ENCODE peak calls at places on chromosomes 12 and 14, in ten cellular contexts. A is lower leg skin, C is foreskin keratinocyte, Z is BJ, N is testis, I is GM20000, P is activated B cell treated with CpG ODN at 0.5 μM for 24 hours, W is heart right ventricle, M is HFFc6, X is upper lobe of right lung. Y is an unnamed sample.

GRCh38 chr14:73133795-73134194 is 2.5 kb upstream of the PSEN1 start:
- DNase-seq in A (no peak), C (no peak), Z (no peak), N (no peak), I (no peak), P (no peak), W (no peak), M (no peak), X (no peak), Y (no peak)

GRCh38 chr14:74081491-74081890 is 2.8 kb downstream of the ALDH6A1 start:
- DNase-seq in A (no peak), C (no peak), Z (no peak), N (no peak), I (no peak), P (no peak), W (no peak), M (no peak), X (no peak), Y (no peak)

GRCh38 chr12:57759360-57759980 is 4.6 kb downstream of the MARCHF9 start:
- DNase-seq in A (no peak), C (no peak), Z (no peak), N (no peak), I (peak), P (no peak), W (no peak), M (no peak), X (no peak), Y (no peak)

GRCh38 chr12:91785655-91786489 is 359.8 kb downstream of the BTG1 start:
- DNase-seq in A (no peak), C (no peak), Z (no peak), N (no peak), I (no peak), P (no peak), W (no peak), M (no peak), X (no peak), Y (no peak)

GRCh38 chr12:6921996-6922935 is 5.5 kb upstream of the ATN1 start:
- DNase-seq in A (no peak), C (peak), Z (no peak), N (no peak), I (no peak), P (no peak), W (no peak), M (no peak), X (no peak), Y (no peak)

GRCh38 chr14:61452452-61452851 is 131.1 kb downstream of the PRKCH start:
- DNase-seq in A (no peak), C (no peak), Z (no peak), N (no peak), I (no peak), P (no peak), W (no peak), M (no peak), X (no peak), Y (no peak)

GRCh38 chr12:67460388-67460787 is 188.2 kb upstream of the DYRK2 start:
- DNase-seq in A (no peak), C (no peak), Z (no peak), N (no peak), I (no peak), P (no peak), W (no peak), M (no peak), X (no peak), Y (no peak)

GRCh38 chr12:123142948-123143752 is 7.7 kb downstream of the PITPNM2 start:
- DNase-seq in A (peak), C (no peak), Z (no peak), N (no peak), I (no peak), P (peak), W (no peak), M (no peak), X (peak), Y (no peak)

GRCh38 chr14:24369463-24369862 is 1.5 kb downstream of the NFATC4 start:
- DNase-seq in A (no peak), C (no peak), Z (no peak), N (no peak), I (no peak), P (no peak), W (no peak), M (no peak), X (no peak), Y (no peak)

GRCh38 chr12:52402873-52403510 is 3.1 kb downstream of the KRT82 start:
- DNase-seq in A (no peak), C (no peak), Z (no peak), N (no peak), I (no peak), P (no peak), W (no peak), M (no peak), X (no peak), Y (no peak)

GRCh38 chr12:544941-545635 is 85.3 kb downstream of the B4GALNT3 start:
- DNase-seq in A (no peak), C (no peak), Z (no peak), N (no peak), I (no peak), P (no peak), W (no peak), M (no peak), X (no peak), Y (no peak)

GRCh38 chr12:119804011-119804641 is 73.0 kb downstream of the CIT start:
- DNase-seq in A (peak), C (peak), Z (no peak), N (peak), I (no peak), P (no peak), W (peak), M (peak), X (peak), Y (no peak)

GRCh38 chr14:23104070-23104590 is 659 bp downstream of the CIROP start:
- DNase-seq in A (peak), C (no peak), Z (no peak), N (no peak), I (peak), P (no peak), W (no peak), M (no peak), X (no peak), Y (no peak)

GRCh38 chr14:99475179-99475578 is 5.5 kb downstream of the SETD3 start:
- DNase-seq in A (no peak), C (peak), Z (no peak), N (peak), I (no peak), P (no peak), W (no peak), M (no peak), X (no peak), Y (no peak)

GRCh38 chr12:12736759-12737676 is 19.9 kb downstream of the CDKN1B start:
- DNase-seq in A (no peak), C (no peak), Z (peak), N (no peak), I (peak), P (peak), W (no peak), M (peak), X (no peak), Y (no peak)

GRCh38 chr14:101887219-101887618 is 77.2 kb upstream of the DYNC1H1 start:
- DNase-seq in A (peak), C (no peak), Z (no peak), N (no peak), I (no peak), P (no peak), W (no peak), M (no peak), X (peak), Y (no peak)

GRCh38 chr14:93619176-93619793 is 169.0 kb downstream of the PRIMA1 start:
- DNase-seq in A (no peak), C (peak), Z (no peak), N (peak), I (peak), P (no peak), W (no peak), M (peak), X (no peak), Y (peak)

GRCh38 chr12:105920161-105920684 is 218.5 kb downstream of the NUAK1 start:
- DNase-seq in A (no peak), C (peak), Z (no peak), N (peak), I (no peak), P (no peak), W (peak), M (no peak), X (no peak), Y (no peak)

GRCh38 chr12:91952916-91953315 is 192.7 kb downstream of the BTG1 start:
- DNase-seq in A (no peak), C (no peak), Z (no peak), N (no peak), I (no peak), P (no peak), W (no peak), M (no peak), X (no peak), Y (no peak)

GRCh38 chr14:51014625-51015024 is 70.3 kb upstream of the PYGL start:
- DNase-seq in A (no peak), C (no peak), Z (no peak), N (no peak), I (no peak), P (no peak), W (no peak), M (no peak), X (no peak), Y (no peak)

GRCh38 chr14:24145700-24146621 is at the start of gene PSME2:
- DNase-seq in A (no peak), C (peak), Z (no peak), N (no peak), I (no peak), P (no peak), W (no peak), M (peak), X (no peak), Y (no peak)

GRCh38 chr12:65640489-65640901 is 183.8 kb upstream of the HMGA2 start:
- DNase-seq in A (no peak), C (no peak), Z (no peak), N (no peak), I (no peak), P (no peak), W (no peak), M (no peak), X (no peak), Y (no peak)

GRCh38 chr14:97975960-97976359 is 1178.8 kb downstream of the VRK1 start:
- DNase-seq in A (no peak), C (no peak), Z (no peak), N (no peak), I (no peak), P (no peak), W (no peak), M (no peak), X (no peak), Y (no peak)

GRCh38 chr12:19529933-19530630 is 90.8 kb downstream of the AEBP2 start:
- DNase-seq in A (no peak), C (peak), Z (no peak), N (no peak), I (no peak), P (no peak), W (no peak), M (peak), X (no peak), Y (no peak)

GRCh38 chr12:95204141-95204866 is 13.0 kb downstream of the FGD6 start:
- DNase-seq in A (peak), C (peak), Z (no peak), N (no peak), I (no peak), P (no peak), W (no peak), M (peak), X (no peak), Y (peak)

GRCh38 chr14:71135911-71136310 is 228.7 kb downstream of the PCNX1 start:
- DNase-seq in A (peak), C (no peak), Z (no peak), N (peak), I (no peak), P (no peak), W (no peak), M (no peak), X (no peak), Y (no peak)

GRCh38 chr12:130639759-130640158 is 76.3 kb downstream of the RIMBP2 start:
- DNase-seq in A (no peak), C (no peak), Z (no peak), N (no peak), I (no peak), P (no peak), W (no peak), M (no peak), X (no peak), Y (no peak)

GRCh38 chr14:58107947-58108552 is 44.0 kb downstream of the ARMH4 start:
- DNase-seq in A (no peak), C (peak), Z (peak), N (peak), I (peak), P (no peak), W (no peak), M (peak), X (no peak), Y (peak)

GRCh38 chr14:100654814-100655795 is 67.9 kb upstream of the BEGAIN start:
- DNase-seq in A (no peak), C (no peak), Z (no peak), N (peak), I (peak), P (no peak), W (peak), M (no peak), X (no peak), Y (no peak)

GRCh38 chr14:31692376-31692781 is 131.2 kb downstream of the NUBPL start:
- DNase-seq in A (no peak), C (no peak), Z (peak), N (no peak), I (peak), P (no peak), W (no peak), M (no peak), X (no peak), Y (no peak)

GRCh38 chr12:4588916-4589315 is 26.9 kb downstream of the DYRK4 start:
- DNase-seq in A (no peak), C (no peak), Z (no peak), N (no peak), I (no peak), P (no peak), W (no peak), M (no peak), X (no peak), Y (no peak)

GRCh38 chr12:4584281-4584680 is 22.3 kb downstream of the DYRK4 start:
- DNase-seq in A (no peak), C (no peak), Z (no peak), N (no peak), I (no peak), P (no peak), W (no peak), M (no peak), X (no peak), Y (no peak)

GRCh38 chr12:4584896-4585295 is 22.9 kb downstream of the DYRK4 start:
- DNase-seq in A (peak), C (no peak), Z (no peak), N (no peak), I (no peak), P (no peak), W (no peak), M (no peak), X (no peak), Y (no peak)

GRCh38 chr12:4586500-4586899 is 24.5 kb downstream of the DYRK4 start:
- DNase-seq in A (no peak), C (no peak), Z (no peak), N (no peak), I (no peak), P (no peak), W (no peak), M (no peak), X (no peak), Y (no peak)

GRCh38 chr12:4587108-4587507 is 25.1 kb downstream of the DYRK4 start:
- DNase-seq in A (no peak), C (no peak), Z (no peak), N (no peak), I (no peak), P (no peak), W (no peak), M (no peak), X (no peak), Y (no peak)
- TF ChIP-seq CTCF in A (no peak), C (no peak), Z (no peak), N (no peak), I (no peak), P (no peak), W (no peak), M (no peak), X (no peak), Y (no peak)

DNA sequence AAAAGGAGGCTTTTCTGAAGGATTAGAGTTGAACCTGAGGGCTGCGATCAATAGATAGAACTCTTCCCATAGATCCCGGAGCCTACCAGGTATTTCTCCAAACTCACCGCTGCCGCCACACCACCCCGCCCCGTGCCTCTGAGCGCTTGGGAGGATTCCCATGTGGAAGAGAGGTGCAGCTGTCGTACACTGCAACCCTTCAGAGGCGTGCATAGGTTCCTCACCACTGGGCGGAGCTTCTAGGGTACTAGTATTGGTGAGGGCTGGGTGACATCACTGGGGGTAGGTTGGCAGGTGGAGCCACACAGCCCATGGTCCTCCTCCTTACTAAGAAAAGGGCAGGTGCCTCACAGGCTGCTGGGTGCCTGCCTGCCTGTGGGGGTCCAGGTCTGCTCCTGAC is 127.0 kb downstream of the TSPAN9 start:
- DNase-seq in A (no peak), C (peak), Z (no peak), N (no peak), I (no peak), P (no peak), W (no peak), M (no peak), X (no peak), Y (no peak)
- TF ChIP-seq CTCF in A (no peak), C (no peak), Z (no peak), N (no peak), I (no peak), P (no peak), W (no peak), M (no peak), X (no peak), Y (no peak)

GRCh38 chr14:104658325-104658712 is 31.1 kb upstream of the INF2 start:
- DNase-seq in A (no peak), C (no peak), Z (no peak), N (no peak), I (peak), P (no peak), W (no peak), M (no peak), X (no peak), Y (no peak)

GRCh38 chr14:104660597-104660996 is 28.8 kb upstream of the INF2 start:
- DNase-seq in A (no peak), C (no peak), Z (no peak), N (no peak), I (peak), P (peak), W (no peak), M (no peak), X (no peak), Y (no peak)

GRCh38 chr14:104657563-104658324 is 31.7 kb upstream of the INF2 start:
- DNase-seq in A (no peak), C (no peak), Z (no peak), N (no peak), I (peak), P (peak), W (no peak), M (no peak), X (no peak), Y (no peak)

GRCh38 chr14:104659764-104660523 is 29.5 kb upstream of the INF2 start:
- DNase-seq in A (no peak), C (no peak), Z (no peak), N (no peak), I (peak), P (peak), W (no peak), M (no peak), X (peak), Y (no peak)

DNA sequence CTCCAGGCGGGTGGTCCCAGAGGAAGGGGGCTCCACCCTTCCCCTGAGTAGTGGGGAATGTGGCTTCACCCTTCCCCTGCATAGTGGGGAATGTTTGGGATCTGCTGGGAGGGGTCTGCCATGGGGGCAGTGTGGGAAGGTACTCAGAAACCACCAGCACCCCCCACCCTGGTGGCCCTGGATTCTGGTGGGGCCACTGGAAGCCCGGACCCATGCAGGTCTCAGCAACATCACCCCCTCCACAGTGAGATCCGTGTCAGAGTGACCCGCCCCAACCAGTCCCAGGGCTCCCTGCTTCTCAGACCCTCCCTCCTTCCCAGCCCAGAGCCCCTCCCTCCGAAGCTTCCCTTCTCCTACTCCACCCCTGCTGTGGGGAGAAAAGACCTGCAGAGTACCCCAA is 30.3 kb upstream of the INF2 start:
- DNase-seq in A (no peak), C (no peak), Z (no peak), N (no peak), I (no peak), P (no peak), W (no peak), M (no peak), X (no peak), Y (no peak)
- TF ChIP-seq CTCF in A (no peak), C (no peak), Z (no peak), N (no peak), I (no peak), P (no peak), W (no peak), M (no peak), X (no peak), Y (no peak)

DNA sequence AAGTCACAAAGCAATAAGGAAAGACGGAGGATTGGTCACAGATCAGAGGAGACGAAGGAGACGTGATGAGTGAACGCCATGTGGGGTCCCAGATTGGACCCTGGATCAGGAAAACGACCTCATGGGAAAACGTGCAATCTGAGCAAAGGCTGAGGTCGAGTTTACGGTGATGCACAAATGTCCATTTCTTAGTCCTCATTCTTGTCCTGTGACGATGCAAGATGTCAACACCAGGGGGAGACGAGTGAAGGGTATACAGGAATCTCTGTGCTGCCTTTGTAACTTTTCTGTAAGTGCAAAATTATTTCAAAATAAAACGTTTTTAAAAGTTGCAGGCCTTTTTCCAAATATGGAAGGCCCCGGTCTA is 329.8 kb downstream of the MED13L start:
- DNase-seq in A (no peak), C (no peak), Z (no peak), N (no peak), I (no peak), P (no peak), W (no peak), M (no peak), X (no peak), Y (no peak)
- TF ChIP-seq CTCF in A (no peak), C (peak), Z (no peak), N (no peak), I (no peak), P (no peak), W (no peak), M (no peak), X (no peak), Y (peak)

GRCh38 chr12:124633269-124633953 is 66.0 kb upstream of the NCOR2 start:
- DNase-seq in A (no peak), C (peak), Z (no peak), N (no peak), I (no peak), P (no peak), W (no peak), M (no peak), X (no peak), Y (no peak)

GRCh38 chr12:124633954-124634352 is 66.5 kb upstream of the NCOR2 start:
- DNase-seq in A (no peak), C (no peak), Z (no peak), N (no peak), I (no peak), P (no peak), W (no peak), M (no peak), X (no peak), Y (no peak)

GRCh38 chr12:124630791-124631313 is 63.4 kb upstream of the NCOR2 start:
- DNase-seq in A (no peak), C (no peak), Z (no peak), N (no peak), I (no peak), P (no peak), W (no peak), M (no peak), X (no peak), Y (no peak)

GRCh38 chr12:124631681-124632080 is 64.3 kb upstream of the NCOR2 start:
- DNase-seq in A (no peak), C (no peak), Z (no peak), N (no peak), I (no peak), P (no peak), W (no peak), M (no peak), X (no peak), Y (no peak)

DNA sequence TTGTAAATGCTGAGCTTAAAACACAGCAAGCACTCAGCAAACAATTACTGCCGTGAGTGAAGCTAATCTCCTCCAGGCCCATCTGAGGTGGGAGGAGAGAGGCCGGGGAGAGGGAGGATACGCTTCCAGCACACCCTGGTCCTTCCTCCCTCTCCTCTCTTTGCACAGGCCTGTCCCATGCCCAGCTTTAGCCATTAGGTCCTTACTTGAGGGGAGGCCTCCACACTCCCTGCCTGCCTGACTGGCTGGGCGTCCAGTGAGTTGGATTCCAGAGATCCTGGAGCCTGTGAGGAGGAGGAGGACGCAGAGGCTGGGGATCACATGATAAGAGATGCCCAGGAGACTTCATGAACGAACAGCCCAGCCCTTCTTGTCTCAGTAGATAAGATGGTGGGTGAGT is 65.1 kb upstream of the NCOR2 start:
- DNase-seq in A (no peak), C (no peak), Z (no peak), N (peak), I (no peak), P (no peak), W (no peak), M (no peak), X (no peak), Y (no peak)
- TF ChIP-seq CTCF in A (no peak), C (no peak), Z (no peak), N (no peak), I (no peak), P (no peak), W (no peak), M (no peak), X (no peak), Y (no peak)

Y was measured in epithelial cell of proximal tubule.